ENCODE peak calls at places on chromosomes 13 and 19, in six cellular contexts. One of them, this sample, is unnamed.

GRCh38 chr13:38180100-38180499 is 169.6 kb upstream of the UFM1 start:
- DNase-seq in cardiac muscle cell: peak; percentile 46
- DNase-seq in breast epithelium: no peak
- DNase-seq in CD8-positive, alpha-beta T cell: no peak
- DNase-seq in tibial artery: no peak
- DNase-seq in left ventricle myocardium inferior: no peak
- DNase-seq in this sample: no peak

GRCh38 chr13:37716395-37716794 is 117.8 kb upstream of the POSTN start:
- DNase-seq in CD8-positive, alpha-beta T cell: no peak
- DNase-seq in cardiac muscle cell: peak; percentile 85
- DNase-seq in left ventricle myocardium inferior: no peak
- DNase-seq in breast epithelium: no peak
- DNase-seq in tibial artery: no peak
- DNase-seq in this sample: no peak

GRCh38 chr19:17244618-17245534 is 843 bp downstream of the NR2F6 start:
- DNase-seq in cardiac muscle cell: no peak
- DNase-seq in breast epithelium: peak; percentile 69
- DNase-seq in CD8-positive, alpha-beta T cell: no peak
- DNase-seq in tibial artery: no peak
- DNase-seq in left ventricle myocardium inferior: peak; percentile 51
- DNase-seq in this sample: peak; percentile 67

GRCh38 chr13:106098778-106099177 is 436.7 kb downstream of the EFNB2 start:
- DNase-seq in breast epithelium: no peak
- DNase-seq in cardiac muscle cell: no peak
- DNase-seq in left ventricle myocardium inferior: no peak
- DNase-seq in CD8-positive, alpha-beta T cell: no peak
- DNase-seq in tibial artery: no peak
- DNase-seq in this sample: no peak

GRCh38 chr13:113432509-113433270 is 20.6 kb downstream of the ADPRHL1 start:
- DNase-seq in cardiac muscle cell: no peak
- DNase-seq in breast epithelium: no peak
- DNase-seq in CD8-positive, alpha-beta T cell: no peak
- DNase-seq in tibial artery: no peak
- DNase-seq in left ventricle myocardium inferior: no peak
- DNase-seq in this sample: no peak

GRCh38 chr13:45728759-45729158 is 26.6 kb downstream of the CBY2 start:
- DNase-seq in tibial artery: no peak
- DNase-seq in cardiac muscle cell: peak; percentile 7
- DNase-seq in left ventricle myocardium inferior: no peak
- DNase-seq in CD8-positive, alpha-beta T cell: no peak
- DNase-seq in breast epithelium: no peak
- DNase-seq in this sample: no peak

GRCh38 chr13:109840201-109840892 is 54.0 kb upstream of the IRS2 start:
- DNase-seq in CD8-positive, alpha-beta T cell: no peak
- DNase-seq in breast epithelium: no peak
- DNase-seq in tibial artery: no peak
- DNase-seq in cardiac muscle cell: peak; percentile 57
- DNase-seq in left ventricle myocardium inferior: no peak
- DNase-seq in this sample: no peak

GRCh38 chr19:30625947-30626346 is 253.8 kb downstream of the ZNF536 start:
- DNase-seq in cardiac muscle cell: no peak
- DNase-seq in CD8-positive, alpha-beta T cell: no peak
- DNase-seq in breast epithelium: no peak
- DNase-seq in tibial artery: no peak
- DNase-seq in left ventricle myocardium inferior: no peak
- DNase-seq in this sample: no peak

GRCh38 chr19:40339018-40339728 is 9.0 kb downstream of the C19orf47 start:
- DNase-seq in tibial artery: no peak
- DNase-seq in breast epithelium: no peak
- DNase-seq in left ventricle myocardium inferior: no peak
- DNase-seq in CD8-positive, alpha-beta T cell: no peak
- DNase-seq in cardiac muscle cell: no peak
- DNase-seq in this sample: no peak

GRCh38 chr13:60959427-60959826 is 456.2 kb downstream of the PCDH20 start:
- DNase-seq in tibial artery: no peak
- DNase-seq in cardiac muscle cell: no peak
- DNase-seq in left ventricle myocardium inferior: no peak
- DNase-seq in CD8-positive, alpha-beta T cell: no peak
- DNase-seq in breast epithelium: no peak
- DNase-seq in this sample: no peak

GRCh38 chr13:67614013-67614412 is 383.9 kb upstream of the PCDH9 start:
- DNase-seq in left ventricle myocardium inferior: no peak
- DNase-seq in tibial artery: no peak
- DNase-seq in breast epithelium: no peak
- DNase-seq in cardiac muscle cell: no peak
- DNase-seq in CD8-positive, alpha-beta T cell: no peak
- DNase-seq in this sample: no peak

GRCh38 chr13:95540848-95541247 is 11.7 kb upstream of the CLDN10 start:
- DNase-seq in cardiac muscle cell: no peak
- DNase-seq in left ventricle myocardium inferior: peak; percentile 57
- DNase-seq in breast epithelium: no peak
- DNase-seq in tibial artery: no peak
- DNase-seq in CD8-positive, alpha-beta T cell: no peak
- DNase-seq in this sample: no peak

GRCh38 chr13:69180025-69180424 is 927.6 kb upstream of the ATXN8OS start:
- DNase-seq in cardiac muscle cell: no peak
- DNase-seq in tibial artery: no peak
- DNase-seq in breast epithelium: no peak
- DNase-seq in CD8-positive, alpha-beta T cell: no peak
- DNase-seq in left ventricle myocardium inferior: no peak
- DNase-seq in this sample: no peak

GRCh38 chr13:71054358-71054757 is 812.6 kb downstream of the DACH1 start:
- DNase-seq in cardiac muscle cell: no peak
- DNase-seq in tibial artery: no peak
- DNase-seq in left ventricle myocardium inferior: no peak
- DNase-seq in CD8-positive, alpha-beta T cell: no peak
- DNase-seq in breast epithelium: no peak
- DNase-seq in this sample: no peak

GRCh38 chr19:22601906-22602630 is 32.1 kb upstream of the ZNF492 start:
- DNase-seq in left ventricle myocardium inferior: no peak
- DNase-seq in CD8-positive, alpha-beta T cell: no peak
- DNase-seq in tibial artery: no peak
- DNase-seq in cardiac muscle cell: no peak
- DNase-seq in breast epithelium: no peak
- DNase-seq in this sample: no peak

GRCh38 chr13:44652223-44652622 is 76.1 kb upstream of the TSC22D1 start:
- DNase-seq in CD8-positive, alpha-beta T cell: no peak
- DNase-seq in tibial artery: no peak
- DNase-seq in breast epithelium: no peak
- DNase-seq in left ventricle myocardium inferior: no peak
- DNase-seq in cardiac muscle cell: no peak
- DNase-seq in this sample: no peak

GRCh38 chr13:98795220-98795619 is 42.7 kb upstream of the SLC15A1 start:
- DNase-seq in CD8-positive, alpha-beta T cell: no peak
- DNase-seq in tibial artery: no peak
- DNase-seq in cardiac muscle cell: no peak
- DNase-seq in left ventricle myocardium inferior: no peak
- DNase-seq in breast epithelium: no peak
- DNase-seq in this sample: no peak

GRCh38 chr13:41568143-41568989 is 111.0 kb downstream of the RGCC start:
- DNase-seq in left ventricle myocardium inferior: no peak
- DNase-seq in cardiac muscle cell: no peak
- DNase-seq in CD8-positive, alpha-beta T cell: no peak
- DNase-seq in breast epithelium: no peak
- DNase-seq in tibial artery: no peak
- DNase-seq in this sample: no peak

GRCh38 chr19:32231691-32232090 is 113.7 kb upstream of the ZNF507 start:
- DNase-seq in tibial artery: no peak
- DNase-seq in left ventricle myocardium inferior: no peak
- DNase-seq in breast epithelium: no peak
- DNase-seq in cardiac muscle cell: no peak
- DNase-seq in CD8-positive, alpha-beta T cell: no peak
- DNase-seq in this sample: no peak

GRCh38 chr13:33259296-33259695 is 26.3 kb downstream of the STARD13 start:
- DNase-seq in cardiac muscle cell: no peak
- DNase-seq in CD8-positive, alpha-beta T cell: no peak
- DNase-seq in left ventricle myocardium inferior: no peak
- DNase-seq in breast epithelium: no peak
- DNase-seq in tibial artery: no peak
- DNase-seq in this sample: no peak

GRCh38 chr13:33257786-33258185 is 27.8 kb downstream of the STARD13 start:
- DNase-seq in CD8-positive, alpha-beta T cell: no peak
- DNase-seq in breast epithelium: no peak
- DNase-seq in left ventricle myocardium inferior: no peak
- DNase-seq in tibial artery: no peak
- DNase-seq in cardiac muscle cell: no peak
- DNase-seq in this sample: no peak

GRCh38 chr13:33252103-33252502 is 33.5 kb downstream of the STARD13 start:
- DNase-seq in left ventricle myocardium inferior: peak; percentile 62
- DNase-seq in CD8-positive, alpha-beta T cell: no peak
- DNase-seq in tibial artery: no peak
- DNase-seq in breast epithelium: no peak
- DNase-seq in cardiac muscle cell: no peak
- DNase-seq in this sample: no peak

GRCh38 chr13:33258437-33259193 is 26.9 kb downstream of the STARD13 start:
- DNase-seq in CD8-positive, alpha-beta T cell: no peak
- DNase-seq in cardiac muscle cell: peak; percentile 83
- DNase-seq in left ventricle myocardium inferior: no peak
- DNase-seq in tibial artery: no peak
- DNase-seq in breast epithelium: no peak
- DNase-seq in this sample: no peak

DNA sequence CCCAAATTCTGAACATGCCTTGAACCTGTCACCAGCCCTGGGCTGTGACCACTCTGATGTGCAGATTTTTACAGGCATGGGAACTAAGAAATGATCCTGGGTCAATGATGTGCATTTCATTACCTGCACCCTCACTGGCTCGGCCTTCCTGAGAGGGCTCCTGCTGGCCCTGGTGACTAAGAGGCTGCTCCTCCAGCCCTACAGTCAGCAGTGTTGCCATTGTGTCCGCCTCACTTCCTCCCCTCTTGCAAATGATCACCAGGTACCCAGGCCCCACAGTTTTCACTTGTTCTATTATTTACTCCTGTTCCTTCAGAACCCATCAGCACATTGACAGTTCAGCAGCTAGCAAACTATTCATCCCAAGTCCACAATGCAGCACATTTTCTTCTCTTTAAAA is 29.4 kb downstream of the STARD13 start:
- DNase-seq in cardiac muscle cell: no peak
- DNase-seq in CD8-positive, alpha-beta T cell: no peak
- DNase-seq in tibial artery: no peak
- DNase-seq in breast epithelium: no peak
- DNase-seq in left ventricle myocardium inferior: no peak
- DNase-seq in this sample: no peak
- H3K4me1 ChIP-seq in cardiac muscle cell: peaks cover 43% of the 10 kb centered on the region
- H3K4me1 ChIP-seq in CD8-positive, alpha-beta T cell: no peaks in the 10 kb centered on the region
- H3K4me1 ChIP-seq in tibial artery: no peaks in the 10 kb centered on the region
- H3K4me1 ChIP-seq in breast epithelium: peaks cover 6% of the 10 kb centered on the region
- H3K4me1 ChIP-seq in left ventricle myocardium inferior: peaks cover 100% of the 10 kb centered on the region
- H3K4me1 ChIP-seq in this sample: peaks cover 18% of the 10 kb centered on the region

DNA sequence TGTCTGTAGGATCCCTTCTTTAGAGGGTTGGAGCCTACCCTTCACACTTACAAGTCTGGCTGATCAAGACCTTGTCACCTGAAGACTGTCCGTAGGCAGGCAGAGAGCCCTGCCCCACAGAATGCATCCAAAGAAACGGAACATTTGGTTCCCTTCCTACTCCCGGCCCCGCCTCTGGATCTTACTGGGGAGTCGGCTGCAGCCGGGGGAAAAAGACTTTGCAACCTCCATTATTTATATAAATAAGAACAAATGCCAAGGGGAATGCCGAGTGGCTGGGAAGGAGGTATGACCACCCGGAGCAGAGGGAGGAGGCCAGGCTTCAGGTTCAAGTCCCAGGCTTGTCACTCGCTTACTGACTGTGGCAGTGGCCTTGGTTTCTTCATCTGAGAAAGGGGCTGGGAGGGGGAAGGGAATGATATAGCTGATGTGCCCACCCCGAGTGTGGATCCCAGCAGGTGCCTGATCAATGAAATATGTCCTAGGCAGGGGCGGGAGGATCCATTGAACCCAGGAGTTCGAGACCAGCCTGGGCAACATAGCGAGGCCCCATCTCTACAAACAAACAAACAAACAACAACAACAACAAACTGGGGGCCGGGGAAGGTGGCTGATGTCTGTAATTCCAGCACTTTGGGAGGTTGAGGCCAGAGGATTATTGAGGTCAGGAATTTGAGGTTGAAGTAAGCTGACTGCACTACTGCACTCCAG is 48.7 kb downstream of the RFX2 start:
- DNase-seq in tibial artery: peak; percentile 90
- DNase-seq in left ventricle myocardium inferior: no peak
- DNase-seq in CD8-positive, alpha-beta T cell: no peak
- DNase-seq in cardiac muscle cell: no peak
- DNase-seq in breast epithelium: peak; percentile 53
- DNase-seq in this sample: no peak
- H3K4me1 ChIP-seq in tibial artery: peaks cover 11% of the 10 kb centered on the region
- H3K4me1 ChIP-seq in left ventricle myocardium inferior: peaks cover 98% of the 10 kb centered on the region
- H3K4me1 ChIP-seq in CD8-positive, alpha-beta T cell: peaks cover 36% of the 10 kb centered on the region
- H3K4me1 ChIP-seq in cardiac muscle cell: no peaks in the 10 kb centered on the region
- H3K4me1 ChIP-seq in breast epithelium: peaks cover 14% of the 10 kb centered on the region
- H3K4me1 ChIP-seq in this sample: peaks cover 74% of the 10 kb centered on the region

GRCh38 chr19:1173160-1173844 is 766 bp downstream of the SBNO2 start:
- DNase-seq in left ventricle myocardium inferior: no peak
- DNase-seq in CD8-positive, alpha-beta T cell: no peak
- DNase-seq in cardiac muscle cell: no peak
- DNase-seq in tibial artery: peak; percentile 75
- DNase-seq in breast epithelium: no peak
- DNase-seq in this sample: no peak

GRCh38 chr19:1172353-1173159 is 1.5 kb downstream of the SBNO2 start:
- DNase-seq in tibial artery: peak; percentile 86
- DNase-seq in left ventricle myocardium inferior: no peak
- DNase-seq in CD8-positive, alpha-beta T cell: no peak
- DNase-seq in cardiac muscle cell: peak; percentile 76
- DNase-seq in breast epithelium: peak; percentile 71
- DNase-seq in this sample: peak; percentile 82

GRCh38 chr19:1177322-1178114 is 3.5 kb upstream of the SBNO2 start:
- DNase-seq in left ventricle myocardium inferior: no peak
- DNase-seq in CD8-positive, alpha-beta T cell: no peak
- DNase-seq in breast epithelium: no peak
- DNase-seq in cardiac muscle cell: peak; percentile 94
- DNase-seq in tibial artery: peak; percentile 86
- DNase-seq in this sample: no peak

GRCh38 chr19:1173845-1174809 is at the start of gene SBNO2:
- DNase-seq in left ventricle myocardium inferior: peak; percentile 88
- DNase-seq in cardiac muscle cell: peak; percentile 91
- DNase-seq in breast epithelium: peak; percentile 88
- DNase-seq in CD8-positive, alpha-beta T cell: peak; percentile 87
- DNase-seq in tibial artery: peak; percentile 91
- DNase-seq in this sample: peak; percentile 78

GRCh38 chr19:1175020-1175419 is 952 bp upstream of the SBNO2 start:
- DNase-seq in left ventricle myocardium inferior: no peak
- DNase-seq in CD8-positive, alpha-beta T cell: no peak
- DNase-seq in cardiac muscle cell: no peak
- DNase-seq in tibial artery: no peak
- DNase-seq in breast epithelium: no peak
- DNase-seq in this sample: no peak
- H3K4me1 ChIP-seq in left ventricle myocardium inferior: peaks cover 37% of the 10 kb centered on the region
- H3K4me1 ChIP-seq in CD8-positive, alpha-beta T cell: peaks cover 23% of the 10 kb centered on the region
- H3K4me1 ChIP-seq in cardiac muscle cell: peaks cover 17% of the 10 kb centered on the region
- H3K4me1 ChIP-seq in tibial artery: no peaks in the 10 kb centered on the region
- H3K4me1 ChIP-seq in breast epithelium: peaks cover 15% of the 10 kb centered on the region
- H3K4me1 ChIP-seq in this sample: peaks cover 55% of the 10 kb centered on the region

DNA sequence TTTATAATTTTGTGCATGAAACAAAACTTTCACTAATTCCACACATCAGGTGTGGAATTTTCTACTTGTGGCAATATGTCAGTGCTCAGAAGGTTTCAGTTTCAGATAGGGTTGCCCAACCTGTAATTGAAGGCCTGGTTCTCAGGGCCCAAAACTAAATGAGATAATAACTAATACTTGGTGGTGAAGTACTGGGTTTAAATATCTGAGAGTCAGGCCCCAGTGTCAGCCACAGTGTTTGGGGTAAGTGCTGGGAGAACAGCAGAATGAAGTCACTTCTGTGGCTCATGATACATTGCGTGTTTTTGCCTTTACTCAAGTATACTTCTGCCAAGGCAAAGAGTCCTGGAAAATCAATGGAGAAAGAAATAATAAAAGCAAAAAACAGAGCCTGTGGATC is 5.6 kb downstream of the SAFB start:
- DNase-seq in tibial artery: no peak
- DNase-seq in CD8-positive, alpha-beta T cell: no peak
- DNase-seq in left ventricle myocardium inferior: no peak
- DNase-seq in breast epithelium: no peak
- DNase-seq in cardiac muscle cell: no peak
- DNase-seq in this sample: no peak
- H3K4me1 ChIP-seq in tibial artery: no peaks in the 10 kb centered on the region
- H3K4me1 ChIP-seq in CD8-positive, alpha-beta T cell: peaks cover 80% of the 10 kb centered on the region
- H3K4me1 ChIP-seq in left ventricle myocardium inferior: peaks cover 100% of the 10 kb centered on the region
- H3K4me1 ChIP-seq in breast epithelium: no peaks in the 10 kb centered on the region
- H3K4me1 ChIP-seq in cardiac muscle cell: peaks cover 7% of the 10 kb centered on the region
- H3K4me1 ChIP-seq in this sample: peaks cover 62% of the 10 kb centered on the region